ENCODE peak calls at places on chromosomes 16 and 17, in four cellular contexts. One of them, this sample, is unnamed.

GRCh38 chr17:76379646-76380376 is 4.6 kb upstream of the SPHK1 start:
- DNase-seq in foreskin fibroblast: no peak
- DNase-seq in left ventricle myocardium inferior: no peak
- DNase-seq in mucosa of descending colon: no peak
- DNase-seq in this sample: no peak

GRCh38 chr16:1285669-1286491 is 23.6 kb upstream of the UBE2I start:
- DNase-seq in mucosa of descending colon: no peak
- DNase-seq in foreskin fibroblast: no peak
- DNase-seq in left ventricle myocardium inferior: no peak
- DNase-seq in this sample: no peak

GRCh38 chr16:56041556-56042140 is 149.6 kb upstream of the GNAO1 start:
- DNase-seq in left ventricle myocardium inferior: no peak
- DNase-seq in foreskin fibroblast: no peak
- DNase-seq in mucosa of descending colon: no peak
- DNase-seq in this sample: no peak

GRCh38 chr16:22625948-22626347 is 115.3 kb downstream of the NPIPB5 start:
- DNase-seq in mucosa of descending colon: no peak
- DNase-seq in foreskin fibroblast: peak; percentile 51
- DNase-seq in left ventricle myocardium inferior: no peak
- DNase-seq in this sample: peak; percentile 48

GRCh38 chr16:72847187-72848044 is 200.5 kb downstream of the ZFHX3 start:
- DNase-seq in foreskin fibroblast: no peak
- DNase-seq in left ventricle myocardium inferior: no peak
- DNase-seq in mucosa of descending colon: peak; percentile 35
- DNase-seq in this sample: peak; percentile 39

GRCh38 chr17:43125133-43125966 is at the start of gene BRCA1:
- DNase-seq in foreskin fibroblast: peak; percentile 97
- DNase-seq in left ventricle myocardium inferior: peak; percentile 85
- DNase-seq in mucosa of descending colon: peak; percentile 90
- DNase-seq in this sample: peak; percentile 99

GRCh38 chr17:43722921-43723665 is 35.5 kb downstream of the SOST start:
- DNase-seq in foreskin fibroblast: no peak
- DNase-seq in mucosa of descending colon: no peak
- DNase-seq in left ventricle myocardium inferior: no peak
- DNase-seq in this sample: no peak

GRCh38 chr17:67467500-67468481 is 90.7 kb downstream of the PITPNC1 start:
- DNase-seq in left ventricle myocardium inferior: no peak
- DNase-seq in mucosa of descending colon: no peak
- DNase-seq in foreskin fibroblast: no peak
- DNase-seq in this sample: no peak

GRCh38 chr16:24983521-24983920 is 31.6 kb downstream of the ARHGAP17 start:
- DNase-seq in mucosa of descending colon: no peak
- DNase-seq in foreskin fibroblast: no peak
- DNase-seq in left ventricle myocardium inferior: no peak
- DNase-seq in this sample: no peak

GRCh38 chr17:61221597-61222471 is 177.8 kb upstream of the TBX2 start:
- DNase-seq in left ventricle myocardium inferior: no peak
- DNase-seq in mucosa of descending colon: no peak
- DNase-seq in foreskin fibroblast: no peak
- DNase-seq in this sample: no peak

DNA sequence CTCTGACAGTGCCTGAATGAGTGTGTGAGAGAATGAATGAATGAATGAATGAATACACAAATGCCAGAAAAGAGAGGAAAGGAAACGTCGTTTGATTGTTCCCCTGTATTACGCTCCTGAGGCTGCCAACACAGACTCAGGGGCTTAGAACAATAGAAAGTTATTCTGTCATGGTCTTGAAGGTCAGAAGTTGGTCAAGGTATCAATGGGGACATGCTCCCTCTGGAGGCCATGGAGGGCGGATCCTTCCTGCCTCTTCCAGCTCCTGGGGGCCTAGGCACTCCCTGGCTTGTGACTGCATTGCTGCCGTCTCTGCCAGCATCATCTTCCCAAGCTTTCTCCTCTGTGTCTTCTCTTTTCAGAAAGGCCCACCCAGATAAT is 1.5 kb upstream of the SLC38A8 start:
- DNase-seq in mucosa of descending colon: no peak
- DNase-seq in foreskin fibroblast: no peak
- DNase-seq in left ventricle myocardium inferior: no peak
- DNase-seq in this sample: peak; percentile 16
- TF ChIP-seq CTCF in mucosa of descending colon: no peak
- TF ChIP-seq CTCF in foreskin fibroblast: peak; percentile 37
- TF ChIP-seq CTCF in left ventricle myocardium inferior: peak; percentile 32
- TF ChIP-seq CTCF in this sample: peak; percentile 72

GRCh38 chr16:66120656-66121055 is 245.8 kb upstream of the CDH5 start:
- DNase-seq in left ventricle myocardium inferior: no peak
- DNase-seq in foreskin fibroblast: no peak
- DNase-seq in mucosa of descending colon: no peak
- DNase-seq in this sample: no peak

GRCh38 chr16:66109677-66110076 is 256.8 kb upstream of the CDH5 start:
- DNase-seq in mucosa of descending colon: no peak
- DNase-seq in left ventricle myocardium inferior: no peak
- DNase-seq in foreskin fibroblast: no peak
- DNase-seq in this sample: no peak

GRCh38 chr16:66116163-66116792 is 250.2 kb upstream of the CDH5 start:
- DNase-seq in left ventricle myocardium inferior: no peak
- DNase-seq in mucosa of descending colon: no peak
- DNase-seq in foreskin fibroblast: no peak
- DNase-seq in this sample: peak; percentile 24

GRCh38 chr16:66115373-66115772 is 251.1 kb upstream of the CDH5 start:
- DNase-seq in mucosa of descending colon: no peak
- DNase-seq in foreskin fibroblast: no peak
- DNase-seq in left ventricle myocardium inferior: no peak
- DNase-seq in this sample: no peak
- TF ChIP-seq CTCF in mucosa of descending colon: no peak
- TF ChIP-seq CTCF in foreskin fibroblast: no peak
- TF ChIP-seq CTCF in left ventricle myocardium inferior: no peak
- TF ChIP-seq CTCF in this sample: no peak

DNA sequence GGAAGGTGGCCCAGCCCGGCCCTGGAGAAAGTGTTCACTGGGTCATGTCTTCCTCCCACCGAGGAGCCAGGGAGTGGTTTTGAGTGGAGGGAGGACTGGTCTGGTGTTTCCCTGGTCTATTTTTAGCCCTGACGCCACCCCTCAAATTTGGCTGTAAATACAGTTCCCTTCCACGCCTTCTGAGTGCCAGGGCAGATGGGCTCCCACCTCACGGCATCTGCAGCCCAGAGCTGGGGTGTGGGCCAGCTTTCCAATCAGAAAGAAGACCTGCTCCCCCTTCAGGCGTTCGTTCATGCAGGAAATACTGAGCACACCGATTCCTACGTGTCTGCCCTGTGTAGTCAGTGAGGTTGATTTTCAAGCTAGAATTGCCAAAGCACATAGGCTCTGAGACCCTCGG is 53.7 kb downstream of the SNX20 start:
- DNase-seq in foreskin fibroblast: no peak
- DNase-seq in mucosa of descending colon: no peak
- DNase-seq in left ventricle myocardium inferior: peak; percentile 50
- DNase-seq in this sample: peak; percentile 9
- TF ChIP-seq CTCF in foreskin fibroblast: peak; percentile 18
- TF ChIP-seq CTCF in mucosa of descending colon: no peak
- TF ChIP-seq CTCF in left ventricle myocardium inferior: peak; percentile 61
- TF ChIP-seq CTCF in this sample: peak; percentile 49

GRCh38 chr16:26801628-26802027 is 265.1 kb upstream of the C16orf82 start:
- DNase-seq in mucosa of descending colon: no peak
- DNase-seq in left ventricle myocardium inferior: no peak
- DNase-seq in foreskin fibroblast: no peak
- DNase-seq in this sample: no peak

GRCh38 chr16:26802965-26803364 is 263.8 kb upstream of the C16orf82 start:
- DNase-seq in foreskin fibroblast: no peak
- DNase-seq in left ventricle myocardium inferior: no peak
- DNase-seq in mucosa of descending colon: no peak
- DNase-seq in this sample: no peak

GRCh38 chr16:26806641-26807040 is 260.1 kb upstream of the C16orf82 start:
- DNase-seq in mucosa of descending colon: no peak
- DNase-seq in left ventricle myocardium inferior: no peak
- DNase-seq in foreskin fibroblast: no peak
- DNase-seq in this sample: no peak

GRCh38 chr16:26802440-26802839 is 264.3 kb upstream of the C16orf82 start:
- DNase-seq in mucosa of descending colon: no peak
- DNase-seq in left ventricle myocardium inferior: no peak
- DNase-seq in foreskin fibroblast: no peak
- DNase-seq in this sample: no peak
- TF ChIP-seq CTCF in mucosa of descending colon: no peak
- TF ChIP-seq CTCF in left ventricle myocardium inferior: no peak
- TF ChIP-seq CTCF in foreskin fibroblast: no peak
- TF ChIP-seq CTCF in this sample: no peak

DNA sequence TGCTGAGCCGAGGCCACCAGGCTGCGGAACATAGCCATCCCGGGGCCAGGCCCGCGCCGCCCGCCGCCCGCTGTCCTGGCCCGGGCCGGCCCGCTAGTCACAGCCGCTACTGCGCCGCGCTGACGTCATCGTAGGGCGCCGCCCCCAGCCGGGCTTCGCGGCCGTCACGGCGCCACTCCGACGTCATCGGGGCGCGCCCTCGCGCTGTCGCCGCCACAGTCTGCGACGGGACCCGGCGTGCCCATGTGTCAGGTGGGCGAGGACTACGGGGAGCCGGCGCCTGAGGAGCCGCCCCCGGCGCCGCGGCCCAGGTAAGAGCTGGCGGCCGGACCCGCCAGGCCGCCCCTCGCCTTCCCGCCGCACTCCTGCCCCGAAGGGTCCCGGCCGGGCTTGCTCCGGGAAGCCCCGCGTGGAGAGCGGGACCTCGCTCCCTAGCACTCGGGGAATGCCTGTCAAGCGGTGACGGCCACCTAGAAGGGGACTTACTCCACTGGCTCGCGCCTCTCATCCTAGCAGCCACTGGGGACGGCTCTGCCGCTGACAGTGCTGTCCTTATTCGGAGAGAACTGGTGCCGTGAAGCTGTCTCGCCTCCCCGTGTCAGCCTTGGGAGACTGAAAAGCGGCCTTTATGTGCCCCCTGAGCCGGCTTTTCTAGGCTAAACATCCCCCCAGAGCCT is at the start of the genes CTU2 and RNF166:
- DNase-seq in left ventricle myocardium inferior: peak; percentile 93
- DNase-seq in mucosa of descending colon: peak; percentile 94
- DNase-seq in foreskin fibroblast: peak; percentile 89
- DNase-seq in this sample: peak; percentile 72
- TF ChIP-seq CTCF in left ventricle myocardium inferior: no peak
- TF ChIP-seq CTCF in mucosa of descending colon: no peak
- TF ChIP-seq CTCF in foreskin fibroblast: no peak
- TF ChIP-seq CTCF in this sample: no peak

GRCh38 chr17:32659419-32659842 is 172.6 kb downstream of the CDK5R1 start:
- DNase-seq in left ventricle myocardium inferior: peak; percentile 65
- DNase-seq in mucosa of descending colon: peak; percentile 81
- DNase-seq in foreskin fibroblast: peak; percentile 37
- DNase-seq in this sample: peak; percentile 68

GRCh38 chr17:32664936-32665583 is 178.3 kb downstream of the CDK5R1 start:
- DNase-seq in left ventricle myocardium inferior: no peak
- DNase-seq in mucosa of descending colon: no peak
- DNase-seq in foreskin fibroblast: no peak
- DNase-seq in this sample: no peak

GRCh38 chr17:32658470-32659418 is 172.0 kb downstream of the CDK5R1 start:
- DNase-seq in mucosa of descending colon: no peak
- DNase-seq in foreskin fibroblast: no peak
- DNase-seq in left ventricle myocardium inferior: no peak
- DNase-seq in this sample: no peak

GRCh38 chr17:32656851-32657250 is 170.1 kb downstream of the CDK5R1 start:
- DNase-seq in mucosa of descending colon: no peak
- DNase-seq in foreskin fibroblast: no peak
- DNase-seq in left ventricle myocardium inferior: no peak
- DNase-seq in this sample: no peak

GRCh38 chr17:32660496-32660895 is 173.7 kb downstream of the CDK5R1 start:
- DNase-seq in mucosa of descending colon: no peak
- DNase-seq in left ventricle myocardium inferior: no peak
- DNase-seq in foreskin fibroblast: no peak
- DNase-seq in this sample: no peak
- TF ChIP-seq CTCF in mucosa of descending colon: no peak
- TF ChIP-seq CTCF in left ventricle myocardium inferior: no peak
- TF ChIP-seq CTCF in foreskin fibroblast: no peak
- TF ChIP-seq CTCF in this sample: no peak

DNA sequence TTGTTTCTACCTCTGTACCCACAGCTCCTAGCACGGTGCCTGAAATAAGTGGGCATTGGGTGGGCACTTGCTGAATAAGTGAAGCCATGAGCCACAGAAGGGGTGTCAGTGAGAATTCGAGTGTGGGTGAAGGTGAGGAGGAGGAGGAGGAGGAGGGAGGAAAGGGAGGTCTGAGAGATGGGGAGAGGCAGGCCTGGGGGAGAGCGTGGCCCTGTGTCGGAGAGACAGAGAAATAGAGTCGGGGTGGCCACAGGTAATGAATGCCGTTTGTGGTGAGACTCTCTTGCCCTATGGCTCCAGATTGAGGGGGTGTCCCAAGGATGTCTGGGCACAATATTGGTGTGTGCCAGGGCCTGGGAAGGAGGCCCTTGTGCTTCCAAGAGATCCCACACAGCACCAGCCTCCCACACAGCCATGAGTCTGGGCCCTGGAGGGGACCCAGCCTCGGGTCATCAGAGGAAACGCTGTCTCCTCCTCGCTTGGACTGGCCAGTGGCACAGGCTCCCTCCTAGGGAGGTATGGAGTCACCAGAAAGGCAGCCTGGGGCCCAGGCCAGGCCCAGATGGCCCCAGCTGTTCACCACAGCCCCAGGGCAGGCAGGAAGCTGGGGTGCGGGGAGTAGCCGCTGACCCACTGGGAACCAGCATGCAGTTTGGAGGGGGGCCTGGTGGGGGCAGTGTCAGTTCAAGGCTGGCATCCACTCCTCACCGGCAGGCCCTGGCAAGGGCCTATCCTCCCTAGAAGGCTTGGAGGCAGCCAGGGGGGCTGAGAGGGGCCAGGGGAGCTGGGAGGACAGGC is 49.0 kb downstream of the SDK2 start:
- DNase-seq in left ventricle myocardium inferior: peak; percentile 74
- DNase-seq in mucosa of descending colon: peak; percentile 69
- DNase-seq in foreskin fibroblast: no peak
- DNase-seq in this sample: no peak
- TF ChIP-seq CTCF in left ventricle myocardium inferior: peak; percentile 50
- TF ChIP-seq CTCF in mucosa of descending colon: no peak
- TF ChIP-seq CTCF in foreskin fibroblast: no peak
- TF ChIP-seq CTCF in this sample: no peak

This sample was measured in HFFc6.